ENCODE peak calls at places on chromosomes 16 and 17, in six cellular contexts. Z, S, W, N, P and C are unnamed samples.

GRCh38 chr17:64059756-64060155 is 39.3 kb upstream of the ICAM2 start:
- DNase-seq in Z (no peak), S (no peak), W (no peak), N (no peak), P (no peak), C (no peak)

GRCh38 chr16:11990672-11991390 is 14.3 kb downstream of the SNX29 start:
- DNase-seq in Z (no peak), S (no peak), W (no peak), N (no peak), P (no peak), C (no peak)

GRCh38 chr17:77316191-77316641 is 175.4 kb downstream of the SEC14L1 start:
- DNase-seq in Z (no peak), S (peak; percentile 76), W (peak; percentile 77), N (no peak), P (no peak), C (peak; percentile 63)

GRCh38 chr16:56450275-56450889 is 750 bp downstream of the NUDT21 start:
- DNase-seq in Z (no peak), S (peak; percentile 10), W (no peak), N (peak; percentile 13), P (no peak), C (no peak)

GRCh38 chr16:27441276-27441675 is 39.3 kb downstream of the IL21R start:
- DNase-seq in Z (no peak), S (no peak), W (peak; percentile 2), N (no peak), P (no peak), C (no peak)

GRCh38 chr16:69848635-69849545 is 86.8 kb downstream of the WWP2 start:
- DNase-seq in Z (peak; percentile 84), S (peak; percentile 91), W (peak; percentile 73), N (no peak), P (no peak), C (peak; percentile 34)

GRCh38 chr17:20281860-20282259 is 185.5 kb downstream of the LGALS9B start:
- DNase-seq in Z (no peak), S (no peak), W (peak; percentile 71), N (no peak), P (no peak), C (no peak)

GRCh38 chr16:1743376-1744337 is 27.7 kb downstream of the NME3 start:
- DNase-seq in Z (no peak), S (no peak), W (no peak), N (no peak), P (no peak), C (no peak)

GRCh38 chr16:54651440-54651839 is 279.2 kb upstream of the IRX5 start:
- DNase-seq in Z (no peak), S (no peak), W (no peak), N (no peak), P (no peak), C (no peak)

GRCh38 chr17:3689262-3690093 is 6.5 kb downstream of the P2RX5 start:
- DNase-seq in Z (no peak), S (no peak), W (no peak), N (no peak), P (no peak), C (no peak)

GRCh38 chr16:4376820-4377572 is 5.3 kb downstream of the VASN start:
- DNase-seq in Z (no peak), S (no peak), W (no peak), N (no peak), P (no peak), C (no peak)

GRCh38 chr17:51995797-51996403 is 162.6 kb downstream of the CA10 start:
- DNase-seq in Z (no peak), S (no peak), W (no peak), N (no peak), P (no peak), C (no peak)

GRCh38 chr17:19460695-19461094 is 49.7 kb downstream of the RNF112 start:
- DNase-seq in Z (no peak), S (no peak), W (no peak), N (no peak), P (no peak), C (no peak)

GRCh38 chr16:49890876-49891275 is 35.0 kb upstream of the ZNF423 start:
- DNase-seq in Z (no peak), S (peak; percentile 22), W (no peak), N (peak; percentile 30), P (no peak), C (no peak)

GRCh38 chr17:41322264-41322902 is 6.9 kb upstream of the KRTAP17-1 start:
- DNase-seq in Z (peak; percentile 42), S (peak; percentile 67), W (no peak), N (no peak), P (no peak), C (peak; percentile 15)

GRCh38 chr16:79381552-79382042 is 218.9 kb downstream of the MAF start:
- DNase-seq in Z (no peak), S (no peak), W (no peak), N (no peak), P (no peak), C (no peak)

GRCh38 chr17:67246398-67246647 is 1.3 kb upstream of the HELZ start:
- DNase-seq in Z (no peak), S (no peak), W (no peak), N (no peak), P (no peak), C (no peak)

GRCh38 chr17:22459953-22460350 is 767.6 kb downstream of the KCNJ18 start:
- DNase-seq in Z (no peak), S (no peak), W (no peak), N (no peak), P (no peak), C (no peak)

GRCh38 chr16:84897911-84898377 is 78.2 kb downstream of the CRISPLD2 start:
- DNase-seq in Z (no peak), S (no peak), W (no peak), N (no peak), P (no peak), C (no peak)

GRCh38 chr16:56181401-56181800 is 9.9 kb upstream of the GNAO1 start:
- DNase-seq in Z (no peak), S (no peak), W (no peak), N (no peak), P (no peak), C (no peak)

GRCh38 chr17:40121191-40121885 is 433 bp upstream of the MSL1 start:
- DNase-seq in Z (no peak), S (peak; percentile 70), W (peak; percentile 59), N (peak; percentile 74), P (no peak), C (no peak)
- H3K4me3 ChIP-seq in Z (peak overlapping the region; percentile 97), S (peak overlapping the region; percentile 99), W (peak overlapping the region; percentile 98), N (peak overlapping the region; percentile 91), P (peak overlapping the region; percentile 89), C (peak overlapping the region; percentile 97)

DNA sequence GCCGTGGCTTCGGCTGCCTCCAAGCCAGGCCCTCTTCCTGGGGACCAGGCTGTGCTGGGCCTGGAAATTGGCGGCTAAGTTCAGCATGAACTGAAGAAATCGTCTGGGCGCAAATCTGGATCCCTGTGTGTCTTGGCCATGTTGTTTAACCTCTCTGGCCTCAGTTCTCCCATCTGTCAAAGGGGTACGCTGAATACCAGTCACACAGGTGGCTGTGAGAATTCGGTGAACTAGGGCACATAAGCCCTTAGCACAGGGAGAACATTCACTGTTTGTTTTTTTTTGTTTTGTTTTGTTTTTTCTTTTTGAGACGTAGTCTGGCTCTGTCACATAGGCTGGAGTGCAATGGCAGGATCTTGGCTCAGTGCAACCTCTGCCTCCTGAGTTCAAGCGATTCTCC is 19.0 kb downstream of the LASP1 start:
- DNase-seq in Z (no peak), S (no peak), W (no peak), N (no peak), P (no peak), C (no peak)
- TF ChIP-seq CTCF in Z (no peak), S (no peak), W (no peak), N (no peak), P (no peak), C (no peak)

DNA sequence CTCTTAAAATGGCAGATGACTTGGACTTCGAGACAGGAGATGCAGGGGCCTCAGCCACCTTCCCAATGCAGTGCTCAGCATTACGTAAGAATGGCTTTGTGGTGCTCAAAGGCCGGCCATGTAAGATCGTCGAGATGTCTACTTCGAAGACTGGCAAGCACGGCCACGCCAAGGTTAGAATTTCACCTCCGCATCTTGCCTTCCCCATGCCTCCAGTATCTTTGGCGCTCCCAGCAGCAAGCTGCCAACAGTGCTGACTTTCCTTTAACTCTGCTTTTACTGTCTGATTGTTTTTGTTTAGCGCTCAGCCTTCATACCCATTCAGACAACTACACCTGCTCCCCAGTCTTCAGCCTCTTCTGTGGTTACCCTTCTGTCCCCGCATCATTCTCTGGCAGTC is 2.2 kb downstream of the EIF5A start:
- DNase-seq in Z (no peak), S (no peak), W (no peak), N (no peak), P (no peak), C (no peak)
- H3K4me3 ChIP-seq in Z (peak overlapping the region; percentile 17), S (peak overlapping the region; percentile 90), W (no peak overlapping the region), N (peak overlapping the region; percentile 86), P (peak overlapping the region; percentile 99), C (peak overlapping the region; percentile 2)

GRCh38 chr17:75893305-75894048 is 3.3 kb downstream of the TRIM65 start:
- DNase-seq in Z (no peak), S (no peak), W (no peak), N (no peak), P (no peak), C (no peak)

GRCh38 chr17:75891605-75892555 is 4.9 kb downstream of the TRIM65 start:
- DNase-seq in Z (no peak), S (no peak), W (no peak), N (no peak), P (no peak), C (no peak)

GRCh38 chr17:75894049-75894742 is 2.6 kb downstream of the TRIM65 start:
- DNase-seq in Z (no peak), S (no peak), W (no peak), N (no peak), P (no peak), C (no peak)

GRCh38 chr17:75891022-75891604 is 5.6 kb downstream of the TRIM65 start:
- DNase-seq in Z (no peak), S (no peak), W (no peak), N (no peak), P (no peak), C (no peak)

GRCh38 chr17:75892556-75893224 is 4.1 kb downstream of the TRIM65 start:
- DNase-seq in Z (no peak), S (no peak), W (no peak), N (no peak), P (no peak), C (no peak)
- TF ChIP-seq CTCF in Z (no peak), S (no peak), W (no peak), N (no peak), P (no peak), C (no peak)

DNA sequence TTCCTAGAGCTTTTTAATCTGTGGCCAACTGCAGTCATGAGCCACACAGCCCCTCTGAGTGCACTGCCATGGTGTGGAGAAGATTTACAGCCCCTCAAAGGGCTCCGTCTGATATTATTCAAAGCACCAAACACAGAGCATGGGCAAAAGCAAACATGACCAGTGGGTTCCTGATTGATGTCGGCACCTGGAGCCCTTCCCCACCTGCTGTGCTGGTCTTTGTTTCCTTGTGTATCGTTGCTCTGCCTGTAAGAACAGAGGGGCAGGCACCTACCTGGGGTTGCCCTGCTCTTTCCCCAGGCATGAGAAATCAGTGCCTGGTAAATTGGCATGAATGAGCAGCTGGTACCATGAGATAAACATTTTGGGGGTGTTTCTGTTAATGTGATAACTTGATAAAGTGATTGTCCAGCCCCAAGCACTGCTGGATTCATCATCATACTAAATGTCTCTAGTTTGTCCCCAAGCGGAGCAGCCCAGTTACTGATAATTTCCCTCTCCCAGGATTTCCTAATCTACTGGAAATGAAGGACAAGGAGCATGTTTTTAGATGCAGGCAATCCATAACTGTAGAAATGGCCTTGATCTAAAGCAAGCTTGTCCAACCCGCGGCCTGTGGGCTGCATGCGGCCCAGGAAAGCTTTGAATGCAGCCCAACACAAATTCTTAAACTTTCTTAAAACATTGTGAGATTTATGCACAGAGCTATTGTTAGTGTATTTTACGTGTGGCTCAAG is 5.0 kb upstream of the SPIRE2 start:
- DNase-seq in Z (no peak), S (no peak), W (no peak), N (no peak), P (no peak), C (no peak)
- H3K4me3 ChIP-seq in Z (no peak overlapping the region), S (no peak overlapping the region), W (no peak overlapping the region), N (no peak overlapping the region), P (no peak overlapping the region), C (no peak overlapping the region)

GRCh38 chr16:78249056-78249455 is 149.6 kb downstream of the WWOX start:
- DNase-seq in Z (no peak), S (no peak), W (peak; percentile 65), N (no peak), P (no peak), C (peak; percentile 27)
- TF ChIP-seq CTCF in Z (no peak), S (no peak), W (no peak), N (no peak), P (no peak), C (peak; percentile 39)